ENCODE peak calls at places on chromosomes 6 and 20, in five cellular contexts. S, C, Y, T and M are unnamed samples.

GRCh38 chr6:73519943-73520687 is 717 bp downstream of the EEF1A1 start:
- DNase-seq in T (peak), S (peak), Y (peak), C (peak), M (peak)

GRCh38 chr6:36851149-36851614 is 11.9 kb upstream of the CPNE5 start:
- DNase-seq in Y (peak), C (no peak), T (no peak), S (peak), M (no peak)

GRCh38 chr6:128358111-128358780 is 162.2 kb downstream of the PTPRK start:
- DNase-seq in S (no peak), C (no peak), T (no peak), Y (no peak), M (no peak)

GRCh38 chr6:169702640-169703246 is 817 bp downstream of the C6orf120 start:
- DNase-seq in Y (peak), T (no peak), C (no peak), S (no peak), M (no peak)

GRCh38 chr6:163181666-163182180 is 232.8 kb upstream of the QKI start:
- DNase-seq in C (no peak), Y (no peak), T (no peak), S (no peak), M (no peak)

GRCh38 chr6:15642276-15642675 is 20.6 kb downstream of the DTNBP1 start:
- DNase-seq in C (no peak), Y (no peak), S (no peak), T (no peak), M (no peak)

GRCh38 chr6:110367001-110367400 is 8.9 kb upstream of the METTL24 start:
- DNase-seq in S (no peak), T (no peak), C (no peak), Y (no peak), M (no peak)

GRCh38 chr6:143556529-143556928 is 45.0 kb upstream of the FUCA2 start:
- DNase-seq in C (no peak), S (peak), T (peak), Y (no peak), M (no peak)

GRCh38 chr6:30981942-30982772 is 1.4 kb upstream of the MUC21 start:
- DNase-seq in T (peak), Y (no peak), S (peak), C (no peak), M (no peak)

GRCh38 chr6:32149577-32149845 is 2.2 kb downstream of the PRRT1 start:
- DNase-seq in C (no peak), T (no peak), S (no peak), Y (no peak), M (no peak)

GRCh38 chr6:22601941-22602340 is 32.6 kb downstream of the HDGFL1 start:
- DNase-seq in Y (no peak), T (no peak), C (no peak), S (no peak), M (no peak)

GRCh38 chr20:21941941-21942805 is 236.7 kb downstream of the PAX1 start:
- DNase-seq in T (no peak), S (no peak), Y (no peak), C (no peak), M (no peak)

GRCh38 chr20:17955302-17955701 is 13.3 kb downstream of the SNX5 start:
- DNase-seq in S (no peak), C (no peak), Y (no peak), T (no peak), M (no peak)

GRCh38 chr20:9442858-9443257 is 71.5 kb upstream of the LAMP5 start:
- DNase-seq in T (no peak), C (peak), S (no peak), Y (no peak), M (no peak)

GRCh38 chr6:169891421-169891820 is 140.0 kb downstream of the ERMARD start:
- DNase-seq in T (no peak), C (no peak), Y (no peak), S (no peak), M (no peak)

GRCh38 chr20:1757606-1758507 is 100.3 kb upstream of the SIRPG start:
- DNase-seq in S (no peak), T (no peak), Y (no peak), C (no peak), M (no peak)

GRCh38 chr6:136307351-136307750 is 17.7 kb upstream of the BCLAF1 start:
- DNase-seq in S (no peak), C (peak), T (no peak), Y (no peak), M (no peak)

GRCh38 chr20:32441638-32442037 is 83.5 kb downstream of the ASXL1 start:
- DNase-seq in Y (no peak), T (no peak), C (no peak), S (no peak), M (no peak)

GRCh38 chr6:109117346-109118035 is 22.2 kb downstream of the CEP57L1 start:
- DNase-seq in Y (no peak), S (no peak), T (no peak), C (no peak), M (no peak)

GRCh38 chr6:50047026-50047425 is 2.7 kb downstream of the DEFB112 start:
- DNase-seq in T (no peak), Y (no peak), S (no peak), C (no peak), M (no peak)

GRCh38 chr6:40972814-40973213 is 66.2 kb downstream of the UNC5CL start:
- DNase-seq in S (no peak), Y (no peak), T (no peak), C (no peak), M (no peak)

GRCh38 chr6:33907227-33907626 is 103.4 kb upstream of the MLN start:
- DNase-seq in T (no peak), S (no peak), Y (no peak), C (no peak), M (no peak)